ENCODE peak calls at places on chromosomes 4 and X, in six cellular contexts. H is pancreas, I is upper lobe of right lung, Y is fibroblast of mammary gland, V is Calu3, C is heart right ventricle. P is an unnamed sample.
A peak's percentile ranks its signal among the peaks of the same experiment; 100 is the strongest.

GRCh38 chrX:264634-265455 is 16.3 kb upstream of the PLCXD1 start:
- DNase-seq in H (no peak), V (no peak), I (peak; percentile 46), C (no peak), Y (peak; percentile 73), P (no peak)

GRCh38 chrX:33218819-33219218 is 7.5 kb upstream of the DMD start:
- DNase-seq in I (no peak), C (no peak), Y (no peak), V (no peak), H (no peak), P (no peak)

GRCh38 chrX:23902419-23902818 is 5.3 kb downstream of the APOO start:
- DNase-seq in V (no peak), C (peak; percentile 8), Y (peak; percentile 72), I (no peak), H (no peak), P (no peak)

GRCh38 chr4:108060164-108060563 is 70.5 kb downstream of the HADH start:
- DNase-seq in Y (peak; percentile 64), C (no peak), H (no peak), V (peak; percentile 17), I (no peak), P (no peak)

GRCh38 chrX:356385-357034 is 30.2 kb downstream of the PPP2R3B start:
- DNase-seq in V (no peak), C (no peak), H (no peak), Y (peak; percentile 80), I (peak; percentile 27), P (no peak)

GRCh38 chr4:108056418-108056817 is 66.7 kb downstream of the HADH start:
- DNase-seq in V (no peak), Y (no peak), C (no peak), I (no peak), H (no peak), P (no peak)

GRCh38 chr4:64781737-64782326 is 372.6 kb upstream of the TECRL start:
- DNase-seq in H (no peak), Y (peak; percentile 38), V (peak; percentile 9), C (no peak), I (no peak), P (no peak)

GRCh38 chr4:79851625-79852304 is 221.3 kb downstream of the ANTXR2 start:
- DNase-seq in H (no peak), C (no peak), Y (peak; percentile 14), I (no peak), V (no peak), P (no peak)

GRCh38 chrX:129983575-129984131 is 1.2 kb downstream of the BCORL1 start:
- DNase-seq in V (no peak), Y (no peak), C (peak; percentile 6), I (peak; percentile 64), H (no peak), P (peak; percentile 35)

GRCh38 chr4:112557676-112558411 is 41.9 kb upstream of the NEUROG2 start:
- DNase-seq in C (no peak), I (no peak), V (no peak), H (no peak), Y (no peak), P (no peak)

GRCh38 chr4:31995943-31996901 is 1276.1 kb downstream of the PCDH7 start:
- DNase-seq in V (no peak), C (no peak), I (no peak), Y (no peak), H (no peak), P (peak; percentile 81)

GRCh38 chr4:151667025-151667424 is 93.8 kb downstream of the GATB start:
- DNase-seq in Y (peak; percentile 26), H (no peak), C (no peak), V (no peak), I (no peak), P (no peak)

GRCh38 chr4:155578726-155579385 is 87.8 kb upstream of the GUCY1A1 start:
- DNase-seq in Y (peak; percentile 25), H (no peak), V (no peak), I (no peak), C (no peak), P (no peak)

GRCh38 chr4:108224628-108225053 is 55.9 kb upstream of the LEF1 start:
- DNase-seq in H (peak; percentile 7), I (no peak), C (peak; percentile 9), Y (peak; percentile 58), V (no peak), P (no peak)

GRCh38 chr4:148062301-148062950 is 330.5 kb downstream of the ARHGAP10 start:
- DNase-seq in H (no peak), I (no peak), V (no peak), Y (no peak), C (no peak), P (no peak)

GRCh38 chr4:32986236-32986635 is 2266.1 kb downstream of the PCDH7 start:
- DNase-seq in Y (no peak), C (no peak), H (no peak), I (no peak), V (no peak), P (no peak)

GRCh38 chrX:123909498-123909897 is 49.6 kb downstream of the XIAP start:
- DNase-seq in V (no peak), I (no peak), H (no peak), Y (peak; percentile 14), C (no peak), P (no peak)

GRCh38 chr4:2257361-2258001 is 4.4 kb downstream of the MXD4 start:
- DNase-seq in C (peak; percentile 6), H (peak; percentile 2), I (peak; percentile 59), Y (no peak), V (no peak), P (peak; percentile 14)

GRCh38 chr4:46274717-46275116 is 115.2 kb downstream of the GABRA2 start:
- DNase-seq in I (no peak), V (no peak), C (no peak), H (no peak), Y (peak; percentile 11), P (no peak)

GRCh38 chr4:77155631-77156345 is 1.2 kb upstream of the CCNG2 start:
- DNase-seq in I (no peak), V (no peak), H (no peak), C (no peak), Y (no peak), P (no peak)

GRCh38 chr4:147547314-147548056 is 66.6 kb downstream of the EDNRA start:
- DNase-seq in H (no peak), C (no peak), V (no peak), Y (peak; percentile 91), I (no peak), P (no peak)

GRCh38 chr4:124974163-124974562 is 261.6 kb upstream of the ANKRD50 start:
- DNase-seq in I (no peak), Y (no peak), H (no peak), V (no peak), C (no peak), P (no peak)

GRCh38 chr4:37780444-37781133 is 45.9 kb upstream of the PGM2 start:
- DNase-seq in C (peak; percentile 31), Y (peak; percentile 14), V (no peak), H (no peak), I (no peak), P (no peak)

GRCh38 chr4:51894246-51894645 is 51.3 kb downstream of the DCUN1D4 start:
- DNase-seq in Y (peak; percentile 75), I (no peak), V (no peak), C (no peak), H (no peak), P (no peak)

GRCh38 chr4:175457956-175458355 is 354.1 kb downstream of the GPM6A start:
- DNase-seq in I (no peak), Y (no peak), H (no peak), C (no peak), V (no peak), P (no peak)

GRCh38 chr4:183987529-183987946 is 82.4 kb downstream of the STOX2 start:
- DNase-seq in V (peak; percentile 60), C (peak; percentile 61), H (peak; percentile 23), Y (peak; percentile 77), I (peak; percentile 83), P (no peak)

DNA sequence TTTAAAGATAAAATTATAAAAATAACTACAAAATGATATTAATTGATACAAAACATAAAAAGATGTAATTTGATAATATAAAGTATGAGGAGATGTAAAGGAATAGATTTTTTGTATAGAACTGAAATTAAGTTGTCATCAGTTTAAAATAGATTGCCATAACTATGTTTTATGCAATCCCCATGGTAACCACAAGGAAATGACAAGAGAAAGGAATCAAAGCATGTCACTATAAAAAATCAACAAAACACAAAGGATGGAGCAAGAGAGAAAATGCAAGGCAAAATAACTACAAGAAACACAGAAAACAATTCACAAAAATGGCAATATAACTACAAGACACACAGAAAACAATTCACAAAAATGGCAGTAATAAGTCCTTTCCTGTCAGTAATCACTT is 27.0 kb upstream of the GUCY2F start:
- DNase-seq in H (no peak), I (no peak), Y (no peak), C (no peak), V (no peak), P (no peak)
- TF ChIP-seq CTCF in H (no peak), I (no peak), Y (no peak), C (no peak), V (no peak), P (no peak)

DNA sequence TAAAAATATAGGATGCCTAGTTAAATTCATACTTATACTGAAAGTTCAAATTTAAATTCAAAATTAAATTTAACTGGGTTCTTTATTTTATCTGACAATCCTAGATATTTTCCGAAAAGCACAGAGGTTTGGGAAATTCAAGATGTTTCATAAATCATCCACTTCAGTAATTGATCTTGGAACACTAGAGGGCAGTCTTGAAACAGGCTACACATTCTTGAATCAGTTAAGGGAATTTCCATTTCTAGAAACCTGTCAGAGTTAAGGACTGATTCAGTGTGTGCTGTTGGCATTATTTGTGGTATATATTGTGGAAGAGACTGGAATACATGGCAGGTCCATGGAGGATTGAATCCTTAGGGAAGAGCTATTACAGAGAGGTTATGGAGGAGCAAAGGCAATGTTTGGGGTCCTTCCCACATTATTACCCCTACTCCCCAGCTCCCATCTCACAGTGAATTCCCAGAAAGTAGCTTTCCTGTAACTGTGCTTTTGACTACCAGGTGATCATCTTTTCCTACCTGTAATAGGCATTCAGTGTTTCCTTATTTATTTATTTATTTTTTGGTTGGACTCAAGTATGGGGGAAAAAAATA is 92.9 kb downstream of the EGF start:
- DNase-seq in I (no peak), C (no peak), Y (peak; percentile 78), V (no peak), H (no peak), P (no peak)
- TF ChIP-seq CTCF in I (peak; percentile 73), C (peak; percentile 73), Y (peak; percentile 81), V (peak; percentile 41), H (no peak), P (peak; percentile 69)

GRCh38 chr4:26317766-26318165 is 3.0 kb upstream of the RBPJ start:
- DNase-seq in H (no peak), I (no peak), V (no peak), Y (no peak), C (no peak), P (no peak)

GRCh38 chr4:26320159-26320452 is 708 bp upstream of the RBPJ start:
- DNase-seq in C (no peak), H (no peak), I (no peak), Y (peak; percentile 33), V (peak; percentile 19), P (no peak)

GRCh38 chr4:26320453-26321325 is at the start of gene RBPJ:
- DNase-seq in I (peak; percentile 95), V (peak; percentile 87), Y (peak; percentile 95), C (peak; percentile 96), H (peak; percentile 91), P (peak; percentile 95)

GRCh38 chr4:26321326-26322276 is 787 bp downstream of the RBPJ start:
- DNase-seq in C (no peak), H (peak; percentile 18), I (peak; percentile 73), Y (no peak), V (peak; percentile 4), P (peak; percentile 77)

GRCh38 chr4:26319467-26320158 is 1.2 kb upstream of the RBPJ start:
- DNase-seq in V (peak; percentile 95), Y (peak; percentile 100), C (peak; percentile 98), H (peak; percentile 99), I (peak; percentile 99), P (peak; percentile 98)
- TF ChIP-seq CTCF in V (no peak), Y (no peak), C (no peak), H (no peak), I (no peak), P (no peak)

GRCh38 chr4:139606600-139607301 is 50.7 kb upstream of the SETD7 start:
- DNase-seq in H (no peak), I (no peak), C (no peak), V (no peak), Y (peak; percentile 82), P (no peak)
- TF ChIP-seq CTCF in H (no peak), I (no peak), C (no peak), V (no peak), Y (peak; percentile 20), P (no peak)